ENCODE peak calls at places on chromosomes 11 and 22, in seven cellular contexts. X is HCT116, V is K562, W is SK-N-SH, M is GM12878, J is HepG2, H is H1. C is an unnamed sample.

GRCh38 chr11:112321521-112322172 is 61.0 kb upstream of the PLET1 start:
- DNase-seq in X (peak), V (no peak), W (no peak), M (peak), J (peak), H (peak), C (peak)

GRCh38 chr22:34804588-34804987 is 261.4 kb upstream of the ISX start:
- DNase-seq in X (no peak), V (no peak), W (no peak), M (no peak), J (no peak), H (no peak), C (no peak)

GRCh38 chr22:39349506-39349966 is 255 bp upstream of the SYNGR1 start:
- DNase-seq in X (no peak), V (peak), W (peak), M (no peak), J (no peak), H (no peak), C (no peak)

GRCh38 chr22:46803031-46803880 is 40.8 kb downstream of the TBC1D22A start:
- DNase-seq in X (peak), V (peak), W (peak), M (no peak), J (peak), H (peak), C (peak)

GRCh38 chr11:57936050-57936418 is 87.6 kb upstream of the OR9Q1 start:
- DNase-seq in X (no peak), V (no peak), W (no peak), M (no peak), J (peak), H (no peak), C (no peak)

GRCh38 chr11:62324738-62325556 is 12.3 kb upstream of the ASRGL1 start:
- DNase-seq in X (peak), V (peak), W (peak), M (no peak), J (peak), H (peak), C (peak)

GRCh38 chr22:20957691-20958440 is 9.2 kb upstream of the AIFM3 start:
- DNase-seq in X (no peak), V (no peak), W (peak), M (no peak), J (no peak), H (no peak), C (peak)

GRCh38 chr11:117443269-117444186 is 115.9 kb downstream of the CEP164 start:
- DNase-seq in X (no peak), V (peak), W (peak), M (no peak), J (peak), H (peak), C (peak)

GRCh38 chr22:24578355-24579241 is 14.3 kb downstream of the LRRC75B start:
- DNase-seq in X (no peak), V (no peak), W (no peak), M (no peak), J (peak), H (no peak), C (no peak)

GRCh38 chr11:49208006-49208721 is at the start of gene FOLH1:
- DNase-seq in X (no peak), V (no peak), W (peak), M (no peak), J (no peak), H (no peak), C (peak)

GRCh38 chr11:61019818-61020405 is 48.4 kb downstream of the CD6 start:
- DNase-seq in X (no peak), V (no peak), W (no peak), M (no peak), J (no peak), H (no peak), C (no peak)

GRCh38 chr11:105988197-105988596 is 33.8 kb downstream of the MSANTD4 start:
- DNase-seq in X (no peak), V (no peak), W (no peak), M (no peak), J (no peak), H (no peak), C (no peak)

GRCh38 chr22:49372111-49372529 is 455.6 kb downstream of the BRD1 start:
- DNase-seq in X (no peak), V (no peak), W (no peak), M (no peak), J (no peak), H (no peak), C (no peak)

GRCh38 chr22:44392446-44392921 is 79.7 kb upstream of the SHISAL1 start:
- DNase-seq in X (no peak), V (no peak), W (no peak), M (no peak), J (no peak), H (no peak), C (no peak)

GRCh38 chr11:115168229-115168671 is 336.0 kb downstream of the CADM1 start:
- DNase-seq in X (no peak), V (no peak), W (peak), M (no peak), J (no peak), H (no peak), C (peak)

GRCh38 chr22:35072939-35073338 is 7.0 kb downstream of the ISX start:
- DNase-seq in X (no peak), V (peak), W (no peak), M (no peak), J (no peak), H (no peak), C (no peak)

GRCh38 chr11:121931748-121932352 is 184.2 kb downstream of the BLID start:
- DNase-seq in X (no peak), V (no peak), W (no peak), M (no peak), J (peak), H (no peak), C (no peak)

GRCh38 chr11:127965947-127966668 is 621.2 kb downstream of the ETS1 start:
- DNase-seq in X (no peak), V (no peak), W (no peak), M (no peak), J (no peak), H (no peak), C (no peak)

GRCh38 chr11:115552151-115552550 is 47.9 kb upstream of the CADM1 start:
- DNase-seq in X (no peak), V (no peak), W (no peak), M (no peak), J (no peak), H (no peak), C (no peak)

GRCh38 chr11:23563591-23563990 is 703.3 kb upstream of the CCDC179 start:
- DNase-seq in X (no peak), V (no peak), W (no peak), M (no peak), J (no peak), H (no peak), C (no peak)

GRCh38 chr11:2399488-2400068 is 972 bp upstream of the TSSC4 start:
- DNase-seq in X (no peak), V (no peak), W (no peak), M (no peak), J (no peak), H (no peak), C (no peak)

GRCh38 chr11:69654660-69655478 is 13.9 kb downstream of the CCND1 start:
- DNase-seq in X (no peak), V (no peak), W (no peak), M (no peak), J (peak), H (no peak), C (peak)

DNA sequence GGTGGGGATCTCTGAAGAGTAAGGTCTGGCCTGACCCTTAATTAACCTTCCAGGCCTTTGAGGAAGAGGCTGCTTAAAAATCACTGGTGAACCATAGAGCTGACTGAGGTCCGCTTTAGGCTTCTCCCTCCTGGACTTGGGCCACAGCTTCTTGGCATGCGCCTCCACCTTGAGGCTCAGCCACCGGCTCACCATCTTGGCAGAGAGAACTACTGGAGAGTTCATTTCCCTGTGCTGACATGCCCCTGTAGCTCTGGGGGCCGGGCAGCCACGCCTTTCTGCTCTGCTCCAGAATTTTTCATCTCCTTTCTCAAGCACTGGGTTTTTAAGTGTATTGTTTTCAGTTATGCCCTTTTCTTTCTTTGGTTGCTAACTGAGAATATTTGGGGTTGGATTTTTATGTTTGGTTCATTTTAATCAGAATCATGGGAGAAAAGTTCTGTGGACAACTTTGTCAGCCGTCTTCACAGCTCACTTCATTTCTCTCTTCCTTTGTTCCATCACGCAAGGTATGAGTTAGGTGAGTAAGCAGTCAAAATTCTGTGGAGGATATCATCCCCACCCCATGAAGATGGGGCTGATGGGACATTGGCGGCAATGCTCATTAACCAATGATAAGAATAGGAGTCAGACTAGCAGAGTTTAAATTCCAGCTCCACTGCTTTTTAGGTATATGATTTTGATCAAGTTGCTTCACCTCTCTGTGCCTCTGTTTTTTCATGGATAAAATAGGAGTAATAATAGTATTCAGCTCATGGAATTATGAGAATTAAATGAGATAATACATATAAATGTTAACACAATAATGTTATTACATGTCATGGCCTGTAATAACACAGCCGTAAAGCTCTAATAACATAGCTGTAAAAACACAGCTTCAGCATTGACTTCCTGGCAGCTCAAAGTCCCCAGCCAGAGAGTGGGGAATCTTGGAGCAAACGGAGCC is 103.9 kb downstream of the DBX1 start:
- DNase-seq in X (no peak), V (no peak), W (no peak), M (no peak), J (no peak), H (no peak), C (no peak)
- TF ChIP-seq JUND in X (no peak), V (no peak), W (no peak), M (no peak), J (no peak), H (no peak), C (no peak)

DNA sequence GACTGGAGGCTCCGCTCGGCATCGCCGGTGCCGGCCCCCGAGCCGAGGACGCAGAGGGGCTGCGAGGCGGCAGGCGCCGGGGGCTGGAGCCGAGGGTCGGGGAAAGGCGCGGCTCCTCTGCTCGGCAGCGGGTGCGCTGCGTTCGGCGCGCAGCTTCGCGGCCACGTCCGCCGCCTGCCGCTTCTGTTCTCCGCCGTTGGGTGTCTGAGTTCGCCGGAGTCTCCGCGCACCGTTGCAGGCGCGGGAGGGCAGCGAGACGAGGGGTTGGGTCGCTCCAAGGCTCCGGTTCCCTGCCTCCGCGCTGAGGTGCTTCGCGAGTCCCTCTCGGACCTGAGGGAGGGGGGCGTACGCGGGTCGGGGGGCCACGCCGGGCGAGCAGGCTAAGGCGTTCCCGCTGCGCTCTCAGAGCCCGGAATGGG is 350 bp downstream of the MN1 start:
- DNase-seq in X (no peak), V (peak), W (peak), M (no peak), J (no peak), H (no peak), C (peak)
- TF ChIP-seq JUND in X (no peak), V (no peak), W (no peak), M (no peak), J (no peak), H (no peak), C (no peak)

GRCh38 chr11:133533205-133533604 is 904 bp upstream of the OPCML start:
- DNase-seq in X (no peak), V (no peak), W (no peak), M (no peak), J (no peak), H (no peak), C (no peak)

GRCh38 chr11:133529807-133530500 is 2.3 kb downstream of the OPCML start:
- DNase-seq in X (no peak), V (no peak), W (no peak), M (no peak), J (no peak), H (no peak), C (no peak)

GRCh38 chr11:133531450-133531849 is 851 bp downstream of the OPCML start:
- DNase-seq in X (no peak), V (no peak), W (no peak), M (no peak), J (no peak), H (no peak), C (no peak)

GRCh38 chr11:133530501-133530835 is 1.8 kb downstream of the OPCML start:
- DNase-seq in X (no peak), V (no peak), W (no peak), M (no peak), J (no peak), H (no peak), C (no peak)

GRCh38 chr11:133531971-133532651 is at the start of gene OPCML:
- DNase-seq in X (no peak), V (no peak), W (no peak), M (no peak), J (no peak), H (no peak), C (no peak)
- TF ChIP-seq JUND in X (no peak), V (no peak), W (no peak), M (no peak), J (no peak), H (no peak), C (no peak)

DNA sequence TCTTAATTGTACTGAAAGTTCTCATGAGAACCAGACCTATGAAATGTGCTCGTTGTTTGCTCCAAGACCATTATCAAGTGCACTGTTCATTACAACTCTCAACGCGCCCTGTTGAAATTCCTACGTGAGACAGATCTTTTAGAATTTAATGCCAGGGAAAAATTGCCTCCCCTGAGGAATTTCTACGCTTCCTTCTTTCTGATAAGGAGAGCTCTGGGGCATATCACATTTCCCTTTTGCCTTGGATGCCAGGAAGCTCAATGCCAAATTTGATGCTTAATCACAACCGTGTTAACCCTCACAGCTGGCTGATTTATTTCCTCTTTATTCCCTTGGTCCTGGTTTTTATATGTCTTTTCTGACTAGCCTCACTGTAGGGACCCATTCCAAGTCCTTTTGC is 109.3 kb downstream of the MICAL2 start:
- DNase-seq in X (no peak), V (no peak), W (no peak), M (no peak), J (no peak), H (no peak), C (no peak)
- TF ChIP-seq JUND in X (no peak), V (no peak), W (peak), M (no peak), J (no peak), H (no peak), C (no peak)

GRCh38 chr11:31953803-31954327 is 137.0 kb upstream of the RCN1 start:
- DNase-seq in X (no peak), V (no peak), W (no peak), M (no peak), J (no peak), H (no peak), C (no peak)
- TF ChIP-seq JUND in X (no peak), V (no peak), W (no peak), M (no peak), J (no peak), H (no peak), C (no peak)

GRCh38 chr22:17917490-17917983 is 106.8 kb downstream of the MICAL3 start:
- DNase-seq in X (no peak), V (peak), W (no peak), M (no peak), J (no peak), H (no peak), C (no peak)
- TF ChIP-seq JUND in X (no peak), V (peak), W (no peak), M (no peak), J (no peak), H (no peak), C (no peak)

GRCh38 chr11:1228921-1229451 is 6.1 kb downstream of the MUC5B start:
- DNase-seq in X (no peak), V (no peak), W (peak), M (no peak), J (no peak), H (no peak), C (no peak)
- TF ChIP-seq JUND in X (no peak), V (no peak), W (no peak), M (no peak), J (no peak), H (no peak), C (no peak)